ENCODE peak calls at places on chromosome 2, in nine cellular contexts. O, F, Z, R, C, Y, B, N and T are unnamed samples.

GRCh38 chr2:188798159-188798558 is 176.0 kb upstream of the COL3A1 start:
- DNase-seq in R (no peak), F (no peak), O (no peak), C (no peak), Z (no peak), N (no peak), Y (peak), B (no peak), T (no peak)

GRCh38 chr2:32355976-32356734 is 668 bp upstream of the BIRC6 start:
- DNase-seq in C (no peak), Y (no peak), F (no peak), O (peak), R (no peak), B (peak), N (no peak), Z (no peak), T (no peak)

GRCh38 chr2:171762879-171763573 is 75.8 kb downstream of the DYNC1I2 start:
- DNase-seq in B (peak), R (no peak), O (peak), N (no peak), Z (no peak), C (no peak), Y (peak), F (no peak), T (no peak)

GRCh38 chr2:39837856-39838453 is 58.9 kb upstream of the THUMPD2 start:
- DNase-seq in F (peak), C (no peak), Y (peak), B (peak), N (no peak), O (peak), Z (no peak), R (peak), T (no peak)

GRCh38 chr2:120983344-120983743 is 247.7 kb downstream of the GLI2 start:
- DNase-seq in O (no peak), N (no peak), R (no peak), Z (no peak), C (no peak), F (no peak), Y (peak), B (no peak), T (no peak)

GRCh38 chr2:156399224-156399949 is 36.8 kb upstream of the GPD2 start:
- DNase-seq in N (no peak), F (no peak), C (peak), B (peak), Z (no peak), O (peak), R (peak), Y (peak), T (no peak)

GRCh38 chr2:197108758-197109157 is 182.3 kb upstream of the PGAP1 start:
- DNase-seq in N (no peak), R (no peak), C (no peak), B (no peak), O (no peak), Y (peak), F (peak), Z (no peak), T (no peak)

GRCh38 chr2:216691210-216691741 is 4.1 kb downstream of the IGFBP5 start:
- DNase-seq in F (peak), R (peak), O (no peak), N (no peak), C (no peak), Y (peak), B (peak), Z (no peak), T (peak)

GRCh38 chr2:12741361-12741760 is 24.6 kb downstream of the TRIB2 start:
- DNase-seq in C (no peak), N (no peak), O (no peak), Z (no peak), R (no peak), Y (no peak), B (no peak), F (no peak), T (no peak)

GRCh38 chr2:240467149-240467642 is 31.7 kb downstream of the GPC1 start:
- DNase-seq in N (no peak), O (no peak), Z (no peak), C (no peak), B (no peak), F (no peak), R (no peak), Y (no peak), T (peak)

GRCh38 chr2:217964255-217964654 is 38.5 kb downstream of the TNS1 start:
- DNase-seq in C (no peak), B (no peak), O (no peak), F (no peak), R (no peak), Y (no peak), Z (no peak), N (no peak), T (no peak)

GRCh38 chr2:85888020-85888744 is 608 bp downstream of the ST3GAL5 start:
- DNase-seq in R (peak), C (peak), Y (no peak), B (peak), F (no peak), Z (peak), N (peak), O (no peak), T (peak)